ENCODE peak calls at places on chromosomes 2 and 18, in eight cellular contexts. U is adrenal gland, I is MM.1S, T is fibroblast of lung, X is IMR-90, K is left ventricle myocardium inferior, C is body of pancreas, V is sigmoid colon. D is an unnamed sample.

GRCh38 chr2:214542251-214542650 is 131.4 kb downstream of the VWC2L start:
- DNase-seq in X (peak; percentile 14), I (no peak), U (no peak), C (no peak), T (peak; percentile 34), V (no peak), K (no peak), D (no peak)

GRCh38 chr18:62957885-62958472 is 242.6 kb downstream of the PHLPP1 start:
- DNase-seq in X (peak; percentile 14), K (no peak), I (peak; percentile 73), U (no peak), V (no peak), C (peak; percentile 55), T (peak; percentile 26), D (peak; percentile 61)

GRCh38 chr2:231931481-231931915 is 5.3 kb upstream of the NPPC start:
- DNase-seq in T (no peak), X (no peak), U (no peak), V (peak; percentile 89), I (no peak), C (no peak), K (peak; percentile 46), D (no peak)

GRCh38 chr2:44881856-44882255 is 59.6 kb upstream of the SIX3 start:
- DNase-seq in U (no peak), V (no peak), X (no peak), I (no peak), C (no peak), K (no peak), T (no peak), D (no peak)

GRCh38 chr2:43345391-43345813 is 119.0 kb upstream of the ZFP36L2 start:
- DNase-seq in K (peak; percentile 41), C (peak; percentile 10), I (no peak), T (peak; percentile 53), U (no peak), V (no peak), X (no peak), D (peak; percentile 14)

GRCh38 chr2:23705771-23706612 is 220.9 kb downstream of the ATAD2B start:
- DNase-seq in V (no peak), T (no peak), I (no peak), U (peak; percentile 41), K (no peak), C (no peak), X (no peak), D (no peak)

GRCh38 chr2:7026740-7027139 is 109.5 kb downstream of the RNF144A start:
- DNase-seq in U (peak; percentile 31), X (no peak), I (no peak), K (no peak), V (peak; percentile 88), C (no peak), T (no peak), D (no peak)

GRCh38 chr2:176637497-176638166 is 368.4 kb downstream of the MTX2 start:
- DNase-seq in T (peak; percentile 72), X (peak; percentile 23), I (peak; percentile 37), C (peak; percentile 4), K (peak; percentile 36), V (peak; percentile 81), U (peak; percentile 74), D (no peak)

GRCh38 chr18:5628512-5629255 is 84.9 kb upstream of the EPB41L3 start:
- DNase-seq in X (peak; percentile 17), C (peak; percentile 40), T (peak; percentile 48), I (peak; percentile 29), U (peak; percentile 60), V (peak; percentile 84), K (peak; percentile 41), D (peak; percentile 58)

GRCh38 chr2:174694196-174694878 is 69.9 kb downstream of the CHRNA1 start:
- DNase-seq in X (no peak), V (no peak), C (no peak), T (no peak), K (no peak), I (no peak), U (no peak), D (no peak)

GRCh38 chr2:186349508-186349907 is 136.6 kb upstream of the ZC3H15 start:
- DNase-seq in U (no peak), V (no peak), X (peak; percentile 90), K (no peak), C (no peak), T (peak; percentile 91), I (peak; percentile 51), D (peak; percentile 87)

DNA sequence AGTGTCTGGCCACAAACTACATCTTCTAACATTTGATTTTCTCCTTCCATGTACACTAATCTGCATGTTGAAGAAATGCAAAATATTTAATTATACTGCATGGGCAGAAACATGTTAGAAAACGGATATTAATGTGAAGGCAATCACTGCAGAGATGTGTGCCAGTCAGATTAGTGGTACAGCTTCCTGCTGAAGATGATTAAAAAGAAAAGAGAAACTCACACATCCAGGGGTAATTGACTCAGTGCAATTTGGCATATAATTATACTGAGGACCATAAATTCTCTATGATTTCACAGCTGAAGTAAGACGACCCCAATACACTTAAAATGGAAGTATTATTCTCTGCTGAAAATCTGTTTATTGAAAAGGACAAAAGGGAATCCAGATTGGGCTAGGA is 243.4 kb downstream of the TGIF1 start:
- DNase-seq in I (no peak), T (no peak), X (no peak), V (no peak), K (no peak), U (no peak), C (no peak), D (no peak)
- H3K27me3 ChIP-seq in I (no peaks in the 10 kb centered on the region), T (no peaks in the 10 kb centered on the region), X (no peaks in the 10 kb centered on the region), V (no peaks in the 10 kb centered on the region), K (no peaks in the 10 kb centered on the region), U (no peaks in the 10 kb centered on the region), C (no peaks in the 10 kb centered on the region), D (no peaks in the 10 kb centered on the region)

GRCh38 chr18:8703781-8704301 is 1.5 kb upstream of the MTCL1 start:
- DNase-seq in V (peak; percentile 53), X (no peak), I (no peak), K (no peak), U (no peak), C (peak; percentile 16), T (no peak), D (no peak)

GRCh38 chr18:8704361-8705279 is 736 bp upstream of the MTCL1 start:
- DNase-seq in V (peak; percentile 95), T (peak; percentile 88), U (peak; percentile 66), K (peak; percentile 92), I (peak; percentile 90), C (peak; percentile 89), X (peak; percentile 88), D (peak; percentile 93)

GRCh38 chr18:8706545-8706980 is 1.2 kb downstream of the MTCL1 start:
- DNase-seq in X (peak; percentile 16), T (peak; percentile 23), C (no peak), I (peak; percentile 43), V (peak; percentile 65), U (no peak), K (no peak), D (no peak)

GRCh38 chr18:8705941-8706544 is 687 bp downstream of the MTCL1 start:
- DNase-seq in I (peak; percentile 29), V (peak; percentile 66), T (no peak), C (no peak), X (no peak), K (no peak), U (no peak), D (peak; percentile 24)

DNA sequence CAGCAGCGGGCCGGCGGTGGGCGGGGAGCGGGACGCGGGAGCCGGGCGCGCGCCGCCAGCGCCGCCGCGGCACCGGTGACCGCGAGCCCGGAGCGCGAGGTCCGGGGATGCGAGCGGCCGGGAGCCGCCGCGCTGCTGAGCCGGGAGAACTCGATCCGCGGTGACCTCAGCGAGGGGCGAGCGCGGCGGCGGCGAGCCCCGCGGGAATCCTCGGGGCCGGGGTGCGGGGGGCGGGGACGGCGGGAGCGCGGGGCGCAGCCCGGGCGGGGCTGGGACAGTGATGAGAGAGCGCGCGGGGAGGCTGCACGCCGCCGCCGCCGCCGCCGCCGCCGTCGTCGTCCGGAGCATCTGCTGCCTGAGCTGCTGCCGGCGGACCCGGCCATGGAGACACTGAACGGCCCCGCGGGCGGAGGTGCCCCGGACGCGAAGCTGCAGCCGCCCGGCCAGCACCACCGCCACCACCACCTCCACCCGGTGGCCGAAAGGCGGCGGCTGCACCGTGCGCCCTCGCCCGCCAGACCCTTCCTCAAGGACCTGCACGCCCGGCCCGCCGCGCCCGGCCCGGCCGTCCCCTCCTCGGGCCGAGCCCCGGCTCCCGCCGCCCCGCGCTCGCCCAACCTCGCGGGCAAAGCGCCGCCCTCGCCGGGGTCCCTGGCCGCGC is at the start of gene MTCL1:
- DNase-seq in C (no peak), K (peak; percentile 25), V (peak; percentile 68), X (no peak), U (no peak), T (peak; percentile 56), I (peak; percentile 67), D (peak; percentile 69)
- TF ChIP-seq CTCF in C (no peak), K (no peak), V (no peak), X (no peak), U (peak; percentile 5), T (no peak), I (no peak), D (no peak)

GRCh38 chr2:112142525-112143078 is 4.4 kb downstream of the FBLN7 start:
- DNase-seq in I (no peak), C (no peak), U (no peak), V (no peak), K (no peak), X (no peak), T (no peak), D (no peak)

GRCh38 chr2:112141623-112142001 is 3.4 kb downstream of the FBLN7 start:
- DNase-seq in X (no peak), C (peak; percentile 23), K (no peak), T (no peak), U (no peak), I (no peak), V (no peak), D (no peak)

GRCh38 chr2:112140899-112141622 is 2.9 kb downstream of the FBLN7 start:
- DNase-seq in K (no peak), I (no peak), X (no peak), T (no peak), C (no peak), U (no peak), V (no peak), D (no peak)

GRCh38 chr2:112138143-112139032 is at the start of gene FBLN7:
- DNase-seq in I (no peak), U (peak; percentile 61), T (peak; percentile 11), V (no peak), K (no peak), C (no peak), X (no peak), D (peak; percentile 29)

GRCh38 chr2:112140413-112140802 is 2.2 kb downstream of the FBLN7 start:
- DNase-seq in V (no peak), T (no peak), K (no peak), I (no peak), X (no peak), C (no peak), U (no peak), D (no peak)
- H3K27me3 ChIP-seq in V (peaks cover 7% of the 10 kb centered on the region), T (no peaks in the 10 kb centered on the region), K (peaks cover 33% of the 10 kb centered on the region), I (no peaks in the 10 kb centered on the region), X (no peaks in the 10 kb centered on the region), C (no peaks in the 10 kb centered on the region), U (no peaks in the 10 kb centered on the region), D (peaks cover 45% of the 10 kb centered on the region)

GRCh38 chr18:33317640-33318039 is 122.9 kb downstream of the CCDC178 start:
- DNase-seq in C (no peak), K (no peak), X (no peak), U (no peak), T (no peak), I (no peak), V (no peak), D (no peak)

GRCh38 chr18:33316146-33316587 is 124.4 kb downstream of the CCDC178 start:
- DNase-seq in V (no peak), X (no peak), U (no peak), K (no peak), C (no peak), I (no peak), T (no peak), D (no peak)
- TF ChIP-seq CTCF in V (no peak), X (no peak), U (no peak), K (no peak), C (no peak), I (no peak), T (no peak), D (no peak)